ENCODE peak calls at places on chromosome 12, in seven cellular contexts. One of them, this sample, is unnamed. For H3K27me3, the result is how much of the 10 kb centered on the place peaks cover.

GRCh38 chr12:32828552-32828951 is 68.0 kb downstream of the PKP2 start:
- DNase-seq in mammary epithelial cell: no peak
- DNase-seq in SJCRH30: peak
- DNase-seq in right atrium auricular region: no peak
- DNase-seq in left lung: no peak
- DNase-seq in bronchial epithelial cell: no peak
- DNase-seq in psoas muscle: no peak
- DNase-seq in this sample: no peak

GRCh38 chr12:96106137-96106536 is 70.8 kb upstream of the LTA4H start:
- DNase-seq in mammary epithelial cell: no peak
- DNase-seq in SJCRH30: no peak
- DNase-seq in right atrium auricular region: no peak
- DNase-seq in left lung: no peak
- DNase-seq in bronchial epithelial cell: no peak
- DNase-seq in psoas muscle: no peak
- DNase-seq in this sample: no peak

GRCh38 chr12:59500915-59501314 is 94.9 kb upstream of the SLC16A7 start:
- DNase-seq in mammary epithelial cell: peak
- DNase-seq in SJCRH30: no peak
- DNase-seq in right atrium auricular region: no peak
- DNase-seq in left lung: no peak
- DNase-seq in bronchial epithelial cell: peak
- DNase-seq in psoas muscle: no peak
- DNase-seq in this sample: no peak

GRCh38 chr12:25839470-25839869 is 119.0 kb upstream of the RASSF8 start:
- DNase-seq in mammary epithelial cell: peak
- DNase-seq in SJCRH30: no peak
- DNase-seq in right atrium auricular region: no peak
- DNase-seq in left lung: no peak
- DNase-seq in bronchial epithelial cell: peak
- DNase-seq in psoas muscle: no peak
- DNase-seq in this sample: no peak

GRCh38 chr12:561908-562593 is 101.2 kb downstream of the NINJ2 start:
- DNase-seq in mammary epithelial cell: no peak
- DNase-seq in SJCRH30: no peak
- DNase-seq in right atrium auricular region: no peak
- DNase-seq in left lung: peak
- DNase-seq in bronchial epithelial cell: no peak
- DNase-seq in psoas muscle: peak
- DNase-seq in this sample: no peak

GRCh38 chr12:84874125-84874824 is 38.3 kb downstream of the SLC6A15 start:
- DNase-seq in mammary epithelial cell: peak
- DNase-seq in SJCRH30: peak
- DNase-seq in right atrium auricular region: no peak
- DNase-seq in left lung: no peak
- DNase-seq in bronchial epithelial cell: peak
- DNase-seq in psoas muscle: no peak
- DNase-seq in this sample: no peak

GRCh38 chr12:44248436-44248835 is 412.6 kb downstream of the TMEM117 start:
- DNase-seq in mammary epithelial cell: no peak
- DNase-seq in SJCRH30: no peak
- DNase-seq in right atrium auricular region: no peak
- DNase-seq in left lung: no peak
- DNase-seq in bronchial epithelial cell: no peak
- DNase-seq in psoas muscle: no peak
- DNase-seq in this sample: no peak

GRCh38 chr12:64696065-64696741 is 63.0 kb downstream of the GNS start:
- DNase-seq in mammary epithelial cell: no peak
- DNase-seq in SJCRH30: peak
- DNase-seq in right atrium auricular region: no peak
- DNase-seq in left lung: no peak
- DNase-seq in bronchial epithelial cell: peak
- DNase-seq in psoas muscle: no peak
- DNase-seq in this sample: no peak

GRCh38 chr12:124548854-124549378 is 18.5 kb downstream of the NCOR2 start:
- DNase-seq in mammary epithelial cell: no peak
- DNase-seq in SJCRH30: peak
- DNase-seq in right atrium auricular region: no peak
- DNase-seq in left lung: peak
- DNase-seq in bronchial epithelial cell: peak
- DNase-seq in psoas muscle: peak
- DNase-seq in this sample: no peak

GRCh38 chr12:85076688-85077430 is 40.7 kb downstream of the LRRIQ1 start:
- DNase-seq in mammary epithelial cell: peak
- DNase-seq in SJCRH30: peak
- DNase-seq in right atrium auricular region: no peak
- DNase-seq in left lung: no peak
- DNase-seq in bronchial epithelial cell: peak
- DNase-seq in psoas muscle: no peak
- DNase-seq in this sample: no peak

GRCh38 chr12:117178745-117179144 is 11.5 kb downstream of the FBXO21 start:
- DNase-seq in mammary epithelial cell: no peak
- DNase-seq in SJCRH30: no peak
- DNase-seq in right atrium auricular region: no peak
- DNase-seq in left lung: no peak
- DNase-seq in bronchial epithelial cell: no peak
- DNase-seq in psoas muscle: no peak
- DNase-seq in this sample: no peak

GRCh38 chr12:108525681-108526080 is 10.6 kb downstream of the FICD start:
- DNase-seq in mammary epithelial cell: peak
- DNase-seq in SJCRH30: no peak
- DNase-seq in right atrium auricular region: no peak
- DNase-seq in left lung: no peak
- DNase-seq in bronchial epithelial cell: peak
- DNase-seq in psoas muscle: no peak
- DNase-seq in this sample: no peak

GRCh38 chr12:125533434-125534029 is 468.3 kb downstream of the AACS start:
- DNase-seq in mammary epithelial cell: no peak
- DNase-seq in SJCRH30: no peak
- DNase-seq in right atrium auricular region: no peak
- DNase-seq in left lung: peak
- DNase-seq in bronchial epithelial cell: no peak
- DNase-seq in psoas muscle: no peak
- DNase-seq in this sample: peak

GRCh38 chr12:89257355-89257754 is 94.9 kb downstream of the DUSP6 start:
- DNase-seq in mammary epithelial cell: no peak
- DNase-seq in SJCRH30: no peak
- DNase-seq in right atrium auricular region: no peak
- DNase-seq in left lung: no peak
- DNase-seq in bronchial epithelial cell: no peak
- DNase-seq in psoas muscle: no peak
- DNase-seq in this sample: no peak

GRCh38 chr12:52524898-52525591 is 4.9 kb upstream of the KRT5 start:
- DNase-seq in mammary epithelial cell: peak
- DNase-seq in SJCRH30: no peak
- DNase-seq in right atrium auricular region: peak
- DNase-seq in left lung: no peak
- DNase-seq in bronchial epithelial cell: peak
- DNase-seq in psoas muscle: no peak
- DNase-seq in this sample: no peak

GRCh38 chr12:91877461-91878230 is 268.0 kb downstream of the BTG1 start:
- DNase-seq in mammary epithelial cell: peak
- DNase-seq in SJCRH30: no peak
- DNase-seq in right atrium auricular region: no peak
- DNase-seq in left lung: no peak
- DNase-seq in bronchial epithelial cell: peak
- DNase-seq in psoas muscle: no peak
- DNase-seq in this sample: no peak

GRCh38 chr12:64968989-64969819 is 144.8 kb downstream of the TBC1D30 start:
- DNase-seq in mammary epithelial cell: no peak
- DNase-seq in SJCRH30: no peak
- DNase-seq in right atrium auricular region: no peak
- DNase-seq in left lung: no peak
- DNase-seq in bronchial epithelial cell: peak
- DNase-seq in psoas muscle: no peak
- DNase-seq in this sample: no peak

GRCh38 chr12:24625103-24625502 is 323.8 kb downstream of the BCAT1 start:
- DNase-seq in mammary epithelial cell: no peak
- DNase-seq in SJCRH30: no peak
- DNase-seq in right atrium auricular region: no peak
- DNase-seq in left lung: peak
- DNase-seq in bronchial epithelial cell: no peak
- DNase-seq in psoas muscle: no peak
- DNase-seq in this sample: no peak

GRCh38 chr12:6810758-6811157 is 10.9 kb upstream of the GPR162 start:
- DNase-seq in mammary epithelial cell: no peak
- DNase-seq in SJCRH30: no peak
- DNase-seq in right atrium auricular region: no peak
- DNase-seq in left lung: no peak
- DNase-seq in bronchial epithelial cell: no peak
- DNase-seq in psoas muscle: no peak
- DNase-seq in this sample: no peak

GRCh38 chr12:55930771-55931316 is at the start of gene DGKA:
- DNase-seq in mammary epithelial cell: peak
- DNase-seq in SJCRH30: peak
- DNase-seq in right atrium auricular region: no peak
- DNase-seq in left lung: no peak
- DNase-seq in bronchial epithelial cell: peak
- DNase-seq in psoas muscle: no peak
- DNase-seq in this sample: no peak

GRCh38 chr12:20507711-20508110 is 139.4 kb downstream of the PDE3A start:
- DNase-seq in mammary epithelial cell: no peak
- DNase-seq in SJCRH30: no peak
- DNase-seq in right atrium auricular region: no peak
- DNase-seq in left lung: no peak
- DNase-seq in bronchial epithelial cell: no peak
- DNase-seq in psoas muscle: no peak
- DNase-seq in this sample: no peak

GRCh38 chr12:124684971-124685688 is 117.7 kb upstream of the NCOR2 start:
- DNase-seq in mammary epithelial cell: peak
- DNase-seq in SJCRH30: peak
- DNase-seq in right atrium auricular region: peak
- DNase-seq in left lung: no peak
- DNase-seq in bronchial epithelial cell: peak
- DNase-seq in psoas muscle: no peak
- DNase-seq in this sample: no peak

DNA sequence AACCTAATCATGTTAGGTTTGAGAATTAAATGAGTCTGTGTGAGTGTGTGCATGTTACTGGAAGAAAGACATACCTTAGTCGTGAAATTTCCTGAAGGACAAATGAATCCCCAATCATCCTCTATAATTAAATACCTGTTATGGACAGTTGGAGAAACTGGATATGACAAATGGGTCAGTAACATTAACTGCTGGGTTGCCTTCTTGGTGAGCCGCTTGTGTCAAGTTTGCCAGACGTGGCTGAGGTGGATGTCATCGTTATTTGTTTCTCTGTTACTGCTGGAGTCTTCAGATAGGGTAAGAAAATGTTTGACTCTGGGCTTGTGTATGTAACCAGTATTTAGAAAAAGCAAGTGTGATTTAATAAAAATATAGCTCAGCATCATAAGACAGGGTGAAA is 131.6 kb downstream of the CAND1 start:
- DNase-seq in mammary epithelial cell: no peak
- DNase-seq in SJCRH30: no peak
- DNase-seq in right atrium auricular region: no peak
- DNase-seq in left lung: no peak
- DNase-seq in bronchial epithelial cell: no peak
- DNase-seq in psoas muscle: no peak
- DNase-seq in this sample: no peak
- H3K4me3 ChIP-seq in mammary epithelial cell: no peak
- H3K4me3 ChIP-seq in SJCRH30: no peak
- H3K4me3 ChIP-seq in right atrium auricular region: no peak
- H3K4me3 ChIP-seq in left lung: no peak
- H3K4me3 ChIP-seq in bronchial epithelial cell: no peak
- H3K4me3 ChIP-seq in psoas muscle: peak
- H3K4me3 ChIP-seq in this sample: no peak

DNA sequence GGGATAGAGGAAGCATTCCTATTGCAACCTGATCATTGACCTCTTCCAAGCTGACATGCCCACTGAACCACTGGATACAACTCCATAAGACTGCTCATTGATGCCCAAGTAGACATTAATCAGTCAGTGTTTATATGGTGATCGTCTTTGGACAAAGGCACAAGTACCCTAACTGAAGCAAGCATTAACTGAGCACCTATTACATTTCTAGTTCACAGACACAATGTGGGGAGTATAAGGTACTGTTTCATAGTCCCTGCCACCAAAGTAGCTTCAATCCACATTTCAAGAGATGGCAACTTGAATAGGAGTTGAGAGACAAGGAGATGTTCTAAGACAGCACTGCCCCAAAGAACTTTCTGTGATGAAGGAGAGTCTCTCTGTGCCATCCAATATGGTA is 10.9 kb upstream of the COL2A1 start:
- DNase-seq in mammary epithelial cell: no peak
- DNase-seq in SJCRH30: no peak
- DNase-seq in right atrium auricular region: no peak
- DNase-seq in left lung: no peak
- DNase-seq in bronchial epithelial cell: no peak
- DNase-seq in psoas muscle: no peak
- DNase-seq in this sample: no peak
- H3K27me3 ChIP-seq in mammary epithelial cell: under half
- H3K27me3 ChIP-seq in SJCRH30: under half
- H3K27me3 ChIP-seq in right atrium auricular region: under half
- H3K27me3 ChIP-seq in left lung: under half
- H3K27me3 ChIP-seq in bronchial epithelial cell: under half
- H3K27me3 ChIP-seq in psoas muscle: under half
- H3K27me3 ChIP-seq in this sample: under half

DNA sequence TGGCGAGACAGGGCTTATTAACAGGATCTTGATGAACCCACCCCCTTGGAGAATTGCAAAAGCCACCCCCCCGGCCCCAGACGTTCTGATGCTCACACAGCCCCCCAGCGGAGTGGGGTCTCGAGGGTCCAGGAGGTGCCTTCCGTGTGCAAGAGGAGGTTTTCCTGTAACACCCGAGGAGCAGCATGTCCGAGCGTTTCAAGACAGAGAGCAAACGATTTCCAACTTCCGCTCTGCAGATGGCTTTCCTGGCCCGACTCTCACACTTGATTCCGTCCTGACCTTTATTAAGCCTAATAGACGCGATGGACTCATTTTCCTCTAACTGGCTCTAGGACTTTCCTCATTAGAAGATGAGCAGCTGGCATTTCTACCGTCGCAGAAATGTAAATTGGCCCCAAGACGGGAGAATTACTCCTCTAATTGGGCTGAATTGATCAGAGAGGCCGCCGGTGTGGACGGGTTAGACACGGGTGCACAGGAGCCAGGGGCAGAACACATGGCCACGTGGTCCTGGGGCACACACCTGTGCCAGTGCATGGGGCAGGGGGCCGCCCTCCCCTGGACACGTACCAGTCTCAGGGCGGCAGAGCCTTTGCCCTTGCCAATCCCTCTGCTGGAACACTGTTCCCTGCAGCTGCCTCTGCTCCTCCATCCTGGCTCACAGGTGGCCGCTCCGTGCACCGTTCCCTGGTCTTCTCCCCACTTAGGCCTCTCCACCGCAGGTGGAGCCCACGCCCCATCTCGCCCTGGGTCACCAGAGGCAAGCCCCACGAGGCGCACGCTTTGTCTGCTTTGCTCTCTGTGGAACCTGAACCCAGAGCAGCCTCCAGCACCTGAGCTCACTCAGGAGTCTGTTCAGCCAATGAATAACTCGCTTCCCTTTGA is 84.5 kb downstream of the NOC4L start:
- DNase-seq in mammary epithelial cell: no peak
- DNase-seq in SJCRH30: no peak
- DNase-seq in right atrium auricular region: no peak
- DNase-seq in left lung: peak
- DNase-seq in bronchial epithelial cell: no peak
- DNase-seq in psoas muscle: no peak
- DNase-seq in this sample: no peak
- H3K4me3 ChIP-seq in mammary epithelial cell: no peak
- H3K4me3 ChIP-seq in SJCRH30: no peak
- H3K4me3 ChIP-seq in right atrium auricular region: no peak
- H3K4me3 ChIP-seq in left lung: no peak
- H3K4me3 ChIP-seq in bronchial epithelial cell: no peak
- H3K4me3 ChIP-seq in psoas muscle: no peak
- H3K4me3 ChIP-seq in this sample: no peak

GRCh38 chr12:29026419-29026818 is 122.7 kb upstream of the FAR2 start:
- DNase-seq in mammary epithelial cell: peak
- DNase-seq in SJCRH30: peak
- DNase-seq in right atrium auricular region: no peak
- DNase-seq in left lung: no peak
- DNase-seq in bronchial epithelial cell: no peak
- DNase-seq in psoas muscle: no peak
- DNase-seq in this sample: no peak
- H3K27me3 ChIP-seq in mammary epithelial cell: under half
- H3K27me3 ChIP-seq in SJCRH30: under half
- H3K27me3 ChIP-seq in right atrium auricular region: under half
- H3K27me3 ChIP-seq in left lung: under half
- H3K27me3 ChIP-seq in bronchial epithelial cell: under half
- H3K27me3 ChIP-seq in psoas muscle: under half
- H3K27me3 ChIP-seq in this sample: under half